ENCODE peak calls at places on chromosome 5, in five cellular contexts. V is A673, O is heart left ventricle, X is choroid plexus epithelial cell, K is brain microvascular endothelial cell. Z is an unnamed sample.

GRCh38 chr5:178479261-178479660 is 110.9 kb downstream of the COL23A1 start:
- DNase-seq in V (no peak), O (no peak), X (no peak), K (no peak), Z (no peak)

GRCh38 chr5:116652903-116653302 is 78.3 kb upstream of the SEMA6A start:
- DNase-seq in V (peak), O (no peak), X (peak), K (no peak), Z (no peak)

GRCh38 chr5:40308867-40309266 is 370.8 kb upstream of the PTGER4 start:
- DNase-seq in V (no peak), O (no peak), X (no peak), K (no peak), Z (no peak)

GRCh38 chr5:73370620-73371583 is 77.7 kb downstream of the FOXD1 start:
- DNase-seq in V (peak), O (no peak), X (peak), K (peak), Z (peak)

GRCh38 chr5:38925154-38925925 is 79.5 kb downstream of the OSMR start:
- DNase-seq in V (no peak), O (no peak), X (peak), K (peak), Z (peak)

GRCh38 chr5:134554319-134555222 is 29.1 kb downstream of the JADE2 start:
- DNase-seq in V (peak), O (peak), X (peak), K (peak), Z (peak)

GRCh38 chr5:33037101-33037500 is 326.0 kb downstream of the NPR3 start:
- DNase-seq in V (no peak), O (no peak), X (no peak), K (no peak), Z (no peak)

GRCh38 chr5:119368238-119368630 is 12.4 kb downstream of the TNFAIP8 start:
- DNase-seq in V (no peak), O (no peak), X (no peak), K (no peak), Z (no peak)

GRCh38 chr5:141186897-141187512 is at the start of gene PCDHB9:
- DNase-seq in V (peak), O (no peak), X (peak), K (no peak), Z (peak)

GRCh38 chr5:59768204-59769040 is 125.1 kb downstream of the PDE4D start:
- DNase-seq in V (peak), O (peak), X (peak), K (peak), Z (peak)

GRCh38 chr5:75089137-75089536 is 36.8 kb upstream of the GCNT4 start:
- DNase-seq in V (no peak), O (no peak), X (no peak), K (no peak), Z (no peak)

GRCh38 chr5:123089572-123089970 is 530 bp downstream of the PRDM6 start:
- DNase-seq in V (no peak), O (peak), X (peak), K (peak), Z (peak)

GRCh38 chr5:133245191-133246052 is 193.6 kb downstream of the HSPA4 start:
- DNase-seq in V (peak), O (no peak), X (peak), K (peak), Z (peak)

GRCh38 chr5:116361171-116361967 is 213.3 kb downstream of the SEMA6A start:
- DNase-seq in V (peak), O (peak), X (peak), K (peak), Z (peak)

GRCh38 chr5:66174338-66174737 is 30.2 kb downstream of the SREK1 start:
- DNase-seq in V (peak), O (no peak), X (peak), K (peak), Z (peak)
- TF ChIP-seq CTCF in V (peak), O (no peak), X (peak), K (peak), Z (peak)

GRCh38 chr5:35656721-35657120 is 39.1 kb downstream of the SPEF2 start:
- DNase-seq in V (no peak), O (no peak), X (peak), K (no peak), Z (no peak)

GRCh38 chr5:35647128-35647527 is 29.5 kb downstream of the SPEF2 start:
- DNase-seq in V (no peak), O (no peak), X (no peak), K (no peak), Z (no peak)

GRCh38 chr5:35647712-35648111 is 30.0 kb downstream of the SPEF2 start:
- DNase-seq in V (no peak), O (no peak), X (no peak), K (no peak), Z (no peak)

GRCh38 chr5:35651002-35651756 is 33.5 kb downstream of the SPEF2 start:
- DNase-seq in V (peak), O (no peak), X (peak), K (peak), Z (peak)
- TF ChIP-seq CTCF in V (peak), O (peak), X (peak), K (peak), Z (peak)

DNA sequence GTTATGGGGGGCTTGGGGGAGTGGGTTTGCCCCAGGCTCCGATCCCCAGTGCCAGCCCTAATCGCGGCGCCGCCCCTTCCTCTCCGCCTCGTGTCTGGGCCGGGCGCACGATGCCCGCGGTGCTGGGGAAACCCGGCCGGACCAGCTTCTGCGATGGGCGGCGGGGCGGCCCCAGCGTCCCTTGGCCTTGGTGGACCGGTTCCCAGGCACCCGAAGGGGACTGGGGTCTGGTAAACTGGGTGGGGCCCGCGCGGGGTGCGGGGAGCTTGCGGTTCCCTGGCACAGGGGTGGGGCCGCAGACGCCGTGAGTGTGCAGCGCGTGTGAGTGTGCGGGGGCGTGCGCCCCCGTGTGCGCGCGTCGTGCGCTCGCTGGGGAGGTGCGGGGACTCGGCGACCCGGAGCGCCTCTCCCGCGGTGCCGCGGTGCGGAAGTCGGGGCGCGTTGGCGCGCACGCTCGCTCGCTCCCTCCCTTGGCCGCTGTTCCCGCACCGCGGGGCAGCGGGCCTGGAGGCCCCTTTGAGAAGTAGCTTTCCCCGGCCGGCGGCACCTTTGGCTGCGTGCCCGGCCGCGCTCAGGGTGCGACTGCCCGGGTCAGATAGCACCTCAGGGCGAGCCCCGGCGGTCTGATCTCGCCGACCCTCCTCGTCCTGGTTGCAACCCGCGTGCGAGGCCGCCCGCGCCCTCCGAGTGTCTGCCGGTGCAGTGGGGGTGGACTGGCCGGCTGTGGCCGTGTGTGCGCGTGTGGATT is 568 bp downstream of the MACIR start:
- DNase-seq in V (peak), O (peak), X (peak), K (peak), Z (peak)
- TF ChIP-seq CTCF in V (no peak), O (no peak), X (no peak), K (no peak), Z (no peak)

GRCh38 chr5:77145666-77146065 is 58.6 kb upstream of the ZBED3 start:
- DNase-seq in V (peak), O (no peak), X (peak), K (peak), Z (no peak)

GRCh38 chr5:77144837-77145139 is 57.7 kb upstream of the ZBED3 start:
- DNase-seq in V (no peak), O (no peak), X (no peak), K (no peak), Z (no peak)

GRCh38 chr5:77138981-77139380 is 51.9 kb upstream of the ZBED3 start:
- DNase-seq in V (peak), O (no peak), X (peak), K (peak), Z (peak)

GRCh38 chr5:77143998-77144836 is 57.1 kb upstream of the ZBED3 start:
- DNase-seq in V (peak), O (peak), X (peak), K (peak), Z (peak)

DNA sequence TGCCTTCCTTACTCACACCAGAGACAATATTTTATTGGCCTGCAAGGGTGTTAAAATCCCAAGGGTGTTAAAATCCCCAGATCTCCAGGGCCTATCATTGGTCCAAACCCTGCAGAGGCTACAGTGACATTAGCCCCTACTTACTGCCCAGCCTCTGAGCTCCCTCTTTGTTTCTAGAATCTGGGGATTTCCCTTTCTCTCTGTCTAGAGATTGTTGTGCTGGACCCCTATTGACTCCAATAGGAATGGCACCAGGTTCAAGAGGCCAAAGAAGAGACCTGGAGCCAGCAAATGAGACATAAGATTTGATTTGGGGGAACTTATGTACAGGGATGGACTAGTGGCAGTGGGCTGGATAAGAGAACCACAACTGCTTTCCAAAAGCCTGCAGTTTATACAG is 53.3 kb upstream of the ZBED3 start:
- DNase-seq in V (no peak), O (no peak), X (no peak), K (no peak), Z (no peak)
- TF ChIP-seq CTCF in V (no peak), O (no peak), X (peak), K (no peak), Z (no peak)

DNA sequence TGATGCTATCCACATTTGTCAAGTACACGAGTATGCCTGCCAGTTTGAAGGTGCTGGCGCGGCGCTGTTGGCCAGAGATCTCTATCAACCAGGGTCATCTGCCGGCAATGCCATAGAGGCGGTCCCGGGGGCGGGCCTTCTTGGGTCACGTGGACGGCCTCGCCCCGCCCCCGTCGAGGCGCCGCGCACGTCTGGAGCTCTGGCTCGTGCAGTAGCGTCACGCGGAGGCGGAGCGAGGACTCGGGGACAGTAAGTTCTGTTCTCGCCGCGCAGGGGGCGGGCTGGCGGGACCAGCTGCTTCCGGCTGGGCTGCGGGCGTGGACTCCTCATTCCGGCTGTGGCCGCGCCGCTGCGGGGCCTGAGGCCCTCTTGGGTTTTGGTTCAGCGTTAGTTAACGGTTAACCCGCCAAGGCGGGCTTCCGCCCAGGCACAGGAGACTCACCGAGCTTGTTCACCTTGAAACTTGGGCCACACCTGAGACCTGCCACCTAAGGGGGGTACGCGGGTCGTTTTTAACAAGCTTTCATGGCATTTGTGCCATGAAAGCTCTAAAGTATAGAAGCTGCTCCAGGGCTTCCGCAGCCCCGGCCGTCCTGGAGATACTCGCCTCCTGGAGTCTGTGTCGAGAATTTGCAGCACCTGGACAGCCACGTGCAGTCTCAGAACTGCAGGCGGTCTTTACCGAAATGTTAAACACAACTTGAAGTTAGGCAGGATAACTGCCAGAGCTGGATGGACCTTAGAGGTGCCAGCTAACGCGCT is at the start of gene RFESD:
- DNase-seq in V (peak), O (peak), X (peak), K (peak), Z (peak)
- TF ChIP-seq CTCF in V (no peak), O (no peak), X (peak), K (peak), Z (peak)

DNA sequence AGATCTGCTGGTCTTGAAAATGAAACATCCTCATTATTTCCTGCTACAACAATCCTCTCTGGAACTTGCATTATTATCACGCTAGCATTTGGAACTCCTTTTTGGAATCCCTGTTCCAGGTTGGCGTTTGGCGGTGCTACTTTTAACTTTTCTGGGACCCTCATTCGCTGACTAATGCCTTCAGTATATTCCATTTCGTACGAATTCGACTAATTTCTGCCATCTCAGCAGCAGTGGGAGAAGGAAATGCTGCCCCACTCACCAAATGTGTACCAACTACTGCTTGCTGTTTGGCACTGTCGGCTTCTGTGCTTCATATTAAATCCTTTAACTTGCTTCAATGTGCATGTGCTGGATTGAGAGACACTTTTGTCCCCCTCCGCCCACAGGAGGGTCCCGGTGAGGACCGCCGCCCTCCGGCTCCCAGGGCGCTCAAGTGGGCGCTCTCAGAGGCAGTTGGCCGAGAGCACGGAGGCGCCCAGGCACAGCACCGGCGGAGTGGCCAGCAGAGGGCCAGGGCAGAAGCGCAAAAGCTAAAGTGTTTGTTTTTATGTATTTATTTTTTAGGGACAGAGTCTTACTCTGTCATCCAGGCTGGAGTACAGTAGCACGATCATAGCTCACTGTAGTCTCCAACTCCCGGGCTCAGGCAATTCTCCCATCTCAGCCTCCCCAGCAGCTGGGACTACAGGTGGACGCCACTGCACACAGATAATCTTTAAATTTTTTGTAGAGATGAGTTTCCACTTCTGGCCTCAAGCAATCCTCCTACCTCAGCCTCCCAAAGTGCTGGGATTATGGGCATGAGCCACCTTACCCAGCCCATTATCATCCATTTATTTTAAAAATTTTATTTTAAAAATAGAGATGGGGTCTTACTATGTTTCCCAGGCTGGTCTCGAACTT is 11.9 kb downstream of the PDE6A start:
- DNase-seq in V (no peak), O (no peak), X (peak), K (no peak), Z (no peak)
- TF ChIP-seq CTCF in V (peak), O (no peak), X (peak), K (peak), Z (peak)